ENCODE peak calls at places on chromosome 13, in ten cellular contexts. I is MCF 10A; N is NCI-H1105; T is omental fat pad; A is NT2/D1; R is posterior vena cava; V is heart right ventricle; S is EL; D is stimulated activated CD4-positive, alpha-beta T cell treated with anti-CD3 and anti-CD28 coated beads, Interleukin-4, amount 100 ng/mL, for 1 hour; C is AG20443. F is an unnamed sample.

GRCh38 chr13:21060063-21060826 is 1.1 kb downstream of the LATS2 start:
- DNase-seq in S (peak; percentile 46), T (no peak), D (no peak), I (peak; percentile 30), N (no peak), V (peak; percentile 59), R (peak; percentile 87), C (peak; percentile 60), A (no peak), F (no peak)

GRCh38 chr13:75881109-75881775 is 245.1 kb downstream of the LMO7 start:
- DNase-seq in C (no peak), V (no peak), N (no peak), S (no peak), R (no peak), D (no peak), T (no peak), A (no peak), I (no peak), F (no peak)

GRCh38 chr13:97982286-97982685 is 28.8 kb downstream of the IPO5 start:
- DNase-seq in V (no peak), T (no peak), S (peak; percentile 38), C (peak; percentile 13), A (no peak), D (no peak), R (no peak), I (no peak), N (no peak), F (no peak)

GRCh38 chr13:51557423-51557822 is 26.8 kb upstream of the WDFY2 start:
- DNase-seq in N (no peak), I (no peak), T (no peak), C (no peak), S (no peak), A (no peak), D (no peak), V (no peak), R (no peak), F (no peak)

GRCh38 chr13:98466634-98467236 is 110.2 kb downstream of the STK24 start:
- DNase-seq in N (no peak), D (peak; percentile 61), A (no peak), S (peak; percentile 69), V (peak; percentile 47), C (peak; percentile 78), T (no peak), R (peak; percentile 80), I (peak; percentile 50), F (peak; percentile 77)

GRCh38 chr13:73200432-73200831 is 141.6 kb downstream of the KLF5 start:
- DNase-seq in N (no peak), S (no peak), A (no peak), R (no peak), V (no peak), T (no peak), D (no peak), I (peak; percentile 74), C (no peak), F (no peak)

GRCh38 chr13:73060251-73061160 is 1.7 kb downstream of the KLF5 start:
- DNase-seq in C (peak; percentile 52), T (no peak), N (no peak), R (no peak), S (peak; percentile 76), D (peak; percentile 4), A (no peak), V (peak; percentile 14), I (peak; percentile 71), F (no peak)

GRCh38 chr13:43664700-43665191 is 122.0 kb downstream of the ENOX1 start:
- DNase-seq in D (no peak), N (no peak), T (no peak), A (no peak), C (peak; percentile 52), V (peak; percentile 9), R (no peak), S (peak; percentile 94), I (peak; percentile 21), F (no peak)

GRCh38 chr13:30715837-30716236 is 19.5 kb upstream of the ALOX5AP start:
- DNase-seq in S (no peak), R (no peak), D (no peak), T (no peak), A (no peak), N (no peak), V (peak; percentile 57), I (no peak), C (peak; percentile 41), F (no peak)

GRCh38 chr13:52104624-52105023 is 24.2 kb downstream of the NEK5 start:
- DNase-seq in R (no peak), I (peak; percentile 44), C (no peak), T (no peak), A (no peak), V (no peak), S (no peak), D (no peak), N (no peak), F (no peak)

GRCh38 chr13:20475927-20476691 is 49.5 kb downstream of the CRYL1 start:
- DNase-seq in I (no peak), R (no peak), A (no peak), D (peak; percentile 58), S (no peak), N (no peak), V (no peak), C (no peak), T (no peak), F (no peak)

GRCh38 chr13:59494560-59494970 is 669.2 kb downstream of the DIAPH3 start:
- DNase-seq in R (no peak), N (no peak), T (no peak), V (no peak), S (peak; percentile 66), I (no peak), C (peak; percentile 67), A (no peak), D (no peak), F (no peak)

GRCh38 chr13:51520524-51520923 is 63.7 kb upstream of the WDFY2 start:
- DNase-seq in D (no peak), N (no peak), T (no peak), C (peak; percentile 38), R (no peak), S (peak; percentile 79), I (peak; percentile 97), A (no peak), V (no peak), F (no peak)

GRCh38 chr13:102091231-102091630 is 310.6 kb downstream of the FGF14 start:
- DNase-seq in N (peak; percentile 24), S (peak; percentile 16), V (no peak), R (no peak), T (no peak), A (peak; percentile 52), D (no peak), I (peak; percentile 18), C (no peak), F (peak; percentile 89)

GRCh38 chr13:73967397-73968165 is 166.6 kb downstream of the KLF12 start:
- DNase-seq in V (no peak), I (no peak), T (no peak), S (no peak), R (no peak), D (no peak), C (no peak), N (no peak), A (no peak), F (no peak)

GRCh38 chr13:98575009-98575866 is 1.7 kb downstream of the STK24 start:
- DNase-seq in S (peak; percentile 17), C (no peak), T (no peak), V (no peak), I (peak; percentile 23), R (no peak), D (no peak), A (no peak), N (no peak), F (no peak)

GRCh38 chr13:105587786-105588185 is 947.7 kb downstream of the EFNB2 start:
- DNase-seq in V (no peak), D (no peak), S (peak; percentile 44), C (no peak), A (no peak), T (no peak), I (peak; percentile 80), R (no peak), N (no peak), F (no peak)

GRCh38 chr13:20924758-20925394 is 22.3 kb upstream of the XPO4 start:
- DNase-seq in A (peak; percentile 63), C (peak; percentile 57), R (no peak), T (peak; percentile 94), D (peak; percentile 69), S (peak; percentile 74), I (peak; percentile 74), V (peak; percentile 46), N (peak; percentile 46), F (peak; percentile 76)

GRCh38 chr13:113832631-113833030 is 31.2 kb downstream of the GAS6 start:
- DNase-seq in V (peak; percentile 16), A (no peak), D (no peak), T (no peak), I (no peak), S (no peak), C (no peak), N (no peak), R (no peak), F (no peak)

GRCh38 chr13:36533806-36534205 is 101.5 kb downstream of the CCNA1 start:
- DNase-seq in C (no peak), V (no peak), D (no peak), R (no peak), S (no peak), I (peak; percentile 85), A (no peak), T (no peak), N (no peak), F (no peak)

GRCh38 chr13:113538689-113539058 is 45.9 kb upstream of the TFDP1 start:
- DNase-seq in I (no peak), N (no peak), V (no peak), C (peak; percentile 2), T (no peak), A (no peak), S (no peak), R (peak; percentile 69), D (no peak), F (no peak)